ENCODE peak calls at places on chromosomes 4 and X, in four cellular contexts. One of them, this sample, is unnamed.

GRCh38 chr4:137267024-137267423 is 265.3 kb downstream of the PCDH18 start:
- DNase-seq in mesenchymal stem cell: no peak
- DNase-seq in H9: no peak
- DNase-seq in neuronal stem cell: no peak
- DNase-seq in this sample: peak; percentile 38

GRCh38 chr4:123481034-123481433 is 84.4 kb downstream of the SPRY1 start:
- DNase-seq in mesenchymal stem cell: peak; percentile 62
- DNase-seq in H9: no peak
- DNase-seq in neuronal stem cell: no peak
- DNase-seq in this sample: peak; percentile 92

GRCh38 chr4:124181045-124181444 is 531.5 kb downstream of the ANKRD50 start:
- DNase-seq in mesenchymal stem cell: no peak
- DNase-seq in H9: no peak
- DNase-seq in neuronal stem cell: no peak
- DNase-seq in this sample: peak; percentile 44

GRCh38 chrX:139877710-139878414 is 55.0 kb downstream of the ATP11C start:
- DNase-seq in mesenchymal stem cell: no peak
- DNase-seq in H9: no peak
- DNase-seq in neuronal stem cell: no peak
- DNase-seq in this sample: peak; percentile 20

GRCh38 chr4:23887173-23887572 is 2.7 kb downstream of the PPARGC1A start:
- DNase-seq in mesenchymal stem cell: no peak
- DNase-seq in H9: no peak
- DNase-seq in neuronal stem cell: no peak
- DNase-seq in this sample: no peak

GRCh38 chrX:101785142-101785541 is 125.5 kb upstream of the ARMCX2 start:
- DNase-seq in mesenchymal stem cell: no peak
- DNase-seq in H9: no peak
- DNase-seq in neuronal stem cell: no peak
- DNase-seq in this sample: no peak

GRCh38 chrX:134431894-134432293 is 28.1 kb upstream of the HPRT1 start:
- DNase-seq in mesenchymal stem cell: peak; percentile 34
- DNase-seq in H9: no peak
- DNase-seq in neuronal stem cell: no peak
- DNase-seq in this sample: peak; percentile 66

GRCh38 chr4:62135565-62136156 is 935.5 kb downstream of the ADGRL3 start:
- DNase-seq in mesenchymal stem cell: no peak
- DNase-seq in H9: no peak
- DNase-seq in neuronal stem cell: no peak
- DNase-seq in this sample: no peak

GRCh38 chr4:143186634-143187033 is 1.9 kb downstream of the USP38 start:
- DNase-seq in mesenchymal stem cell: no peak
- DNase-seq in H9: no peak
- DNase-seq in neuronal stem cell: no peak
- DNase-seq in this sample: no peak

GRCh38 chr4:174474457-174475075 is 47.7 kb downstream of the HPGD start:
- DNase-seq in mesenchymal stem cell: no peak
- DNase-seq in H9: peak; percentile 35
- DNase-seq in neuronal stem cell: no peak
- DNase-seq in this sample: no peak

GRCh38 chrX:153310901-153311300 is 10.7 kb downstream of the PNMA6F start:
- DNase-seq in mesenchymal stem cell: no peak
- DNase-seq in H9: peak; percentile 48
- DNase-seq in neuronal stem cell: no peak
- DNase-seq in this sample: no peak

GRCh38 chr4:137083571-137083970 is 448.7 kb downstream of the PCDH18 start:
- DNase-seq in mesenchymal stem cell: peak; percentile 6
- DNase-seq in H9: no peak
- DNase-seq in neuronal stem cell: no peak
- DNase-seq in this sample: peak; percentile 61

GRCh38 chrX:71111851-71112468 is 583 bp upstream of the IL2RG start:
- DNase-seq in mesenchymal stem cell: no peak
- DNase-seq in H9: no peak
- DNase-seq in neuronal stem cell: no peak
- DNase-seq in this sample: no peak

GRCh38 chr4:97910005-97910404 is 233.3 kb downstream of the STPG2 start:
- DNase-seq in mesenchymal stem cell: no peak
- DNase-seq in H9: peak; percentile 56
- DNase-seq in neuronal stem cell: no peak
- DNase-seq in this sample: no peak

GRCh38 chrX:8036914-8037313 is 109.7 kb upstream of the PNPLA4 start:
- DNase-seq in mesenchymal stem cell: no peak
- DNase-seq in H9: no peak
- DNase-seq in neuronal stem cell: no peak
- DNase-seq in this sample: no peak

GRCh38 chr4:23915459-23916132 is 25.7 kb upstream of the PPARGC1A start:
- DNase-seq in mesenchymal stem cell: no peak
- DNase-seq in H9: no peak
- DNase-seq in neuronal stem cell: no peak
- DNase-seq in this sample: no peak

GRCh38 chr4:144295286-144295995 is 154.9 kb upstream of the GYPA start:
- DNase-seq in mesenchymal stem cell: no peak
- DNase-seq in H9: no peak
- DNase-seq in neuronal stem cell: no peak
- DNase-seq in this sample: peak; percentile 1

GRCh38 chrX:81120936-81121351 is 80.8 kb downstream of the HMGN5 start:
- DNase-seq in mesenchymal stem cell: peak; percentile 75
- DNase-seq in H9: peak; percentile 41
- DNase-seq in neuronal stem cell: peak; percentile 59
- DNase-seq in this sample: peak; percentile 48

GRCh38 chr4:88517825-88518224 is 5.8 kb downstream of the PYURF start:
- DNase-seq in mesenchymal stem cell: no peak
- DNase-seq in H9: no peak
- DNase-seq in neuronal stem cell: no peak
- DNase-seq in this sample: no peak

GRCh38 chr4:142095886-142096605 is 459.7 kb downstream of the IL15 start:
- DNase-seq in mesenchymal stem cell: peak; percentile 41
- DNase-seq in H9: no peak
- DNase-seq in neuronal stem cell: no peak
- DNase-seq in this sample: peak; percentile 96

GRCh38 chrX:51955200-51955599 is 61.8 kb downstream of the MAGED1 start:
- DNase-seq in mesenchymal stem cell: no peak
- DNase-seq in H9: no peak
- DNase-seq in neuronal stem cell: no peak
- DNase-seq in this sample: no peak

GRCh38 chr4:10106421-10107039 is 10.1 kb downstream of the WDR1 start:
- DNase-seq in mesenchymal stem cell: peak; percentile 95
- DNase-seq in H9: no peak
- DNase-seq in neuronal stem cell: no peak
- DNase-seq in this sample: peak; percentile 97

GRCh38 chrX:57977992-57978391 is 67.7 kb upstream of the ZXDA start:
- DNase-seq in mesenchymal stem cell: no peak
- DNase-seq in H9: no peak
- DNase-seq in neuronal stem cell: no peak
- DNase-seq in this sample: no peak

GRCh38 chr4:973431-974397 is at the start of gene DGKQ:
- DNase-seq in mesenchymal stem cell: peak; percentile 78
- DNase-seq in H9: peak; percentile 79
- DNase-seq in neuronal stem cell: peak; percentile 83
- DNase-seq in this sample: peak; percentile 75

GRCh38 chr4:118758293-118758692 is 73.1 kb downstream of the METTL14 start:
- DNase-seq in mesenchymal stem cell: peak; percentile 64
- DNase-seq in H9: no peak
- DNase-seq in neuronal stem cell: no peak
- DNase-seq in this sample: peak; percentile 85

GRCh38 chr4:76589402-76589801 is 154.4 kb downstream of the SHROOM3 start:
- DNase-seq in mesenchymal stem cell: peak; percentile 69
- DNase-seq in H9: peak; percentile 37
- DNase-seq in neuronal stem cell: no peak
- DNase-seq in this sample: peak; percentile 57

GRCh38 chrX:17968367-17968766 is 107.3 kb upstream of the RAI2 start:
- DNase-seq in mesenchymal stem cell: no peak
- DNase-seq in H9: no peak
- DNase-seq in neuronal stem cell: no peak
- DNase-seq in this sample: no peak

GRCh38 chr4:154559141-154559841 is 3.5 kb upstream of the FGB start:
- DNase-seq in mesenchymal stem cell: peak; percentile 63
- DNase-seq in H9: peak; percentile 46
- DNase-seq in neuronal stem cell: peak; percentile 48
- DNase-seq in this sample: peak; percentile 65

GRCh38 chr4:54384563-54384962 is 155.5 kb downstream of the PDGFRA start:
- DNase-seq in mesenchymal stem cell: peak; percentile 33
- DNase-seq in H9: no peak
- DNase-seq in neuronal stem cell: no peak
- DNase-seq in this sample: peak; percentile 39

GRCh38 chr4:54550415-54551171 is 107.2 kb upstream of the KIT start:
- DNase-seq in mesenchymal stem cell: peak; percentile 67
- DNase-seq in H9: no peak
- DNase-seq in neuronal stem cell: no peak
- DNase-seq in this sample: peak; percentile 40

GRCh38 chr4:112704991-112705845 is 68.3 kb downstream of the LARP7 start:
- DNase-seq in mesenchymal stem cell: peak; percentile 77
- DNase-seq in H9: peak; percentile 51
- DNase-seq in neuronal stem cell: peak; percentile 35
- DNase-seq in this sample: peak; percentile 58

GRCh38 chr4:613126-613525 is 12.2 kb upstream of the PDE6B start:
- DNase-seq in mesenchymal stem cell: no peak
- DNase-seq in H9: no peak
- DNase-seq in neuronal stem cell: no peak
- DNase-seq in this sample: no peak

GRCh38 chr4:1367230-1367935 is 20.4 kb downstream of the UVSSA start:
- DNase-seq in mesenchymal stem cell: no peak
- DNase-seq in H9: no peak
- DNase-seq in neuronal stem cell: no peak
- DNase-seq in this sample: no peak

GRCh38 chr4:110139815-110140214 is 58.6 kb downstream of the ELOVL6 start:
- DNase-seq in mesenchymal stem cell: no peak
- DNase-seq in H9: no peak
- DNase-seq in neuronal stem cell: no peak
- DNase-seq in this sample: no peak

GRCh38 chr4:185740471-185740873 is 71.5 kb downstream of the SORBS2 start:
- DNase-seq in mesenchymal stem cell: no peak
- DNase-seq in H9: no peak
- DNase-seq in neuronal stem cell: no peak
- DNase-seq in this sample: no peak
- H2AK5ac ChIP-seq in mesenchymal stem cell: no peak overlapping the region
- H2AK5ac ChIP-seq in H9: no peak overlapping the region
- H2AK5ac ChIP-seq in neuronal stem cell: no peak overlapping the region
- H2AK5ac ChIP-seq in this sample: no peak overlapping the region

GRCh38 chrX:63434665-63435064 is 83.5 kb upstream of the SPIN4 start:
- DNase-seq in mesenchymal stem cell: peak; percentile 54
- DNase-seq in H9: peak; percentile 43
- DNase-seq in neuronal stem cell: no peak
- DNase-seq in this sample: peak; percentile 22
- H3K14ac ChIP-seq in mesenchymal stem cell: no peak overlapping the region
- H3K14ac ChIP-seq in H9: no peak overlapping the region
- H3K14ac ChIP-seq in neuronal stem cell: no peak overlapping the region
- H3K14ac ChIP-seq in this sample: no peak overlapping the region

GRCh38 chr4:8290701-8290970 is 21.1 kb downstream of the HTRA3 start:
- DNase-seq in mesenchymal stem cell: no peak
- DNase-seq in H9: no peak
- DNase-seq in neuronal stem cell: no peak
- DNase-seq in this sample: no peak
- H3K4me1 ChIP-seq in mesenchymal stem cell: no peaks in the 10 kb centered on the region
- H3K4me1 ChIP-seq in H9: no peaks in the 10 kb centered on the region
- H3K4me1 ChIP-seq in neuronal stem cell: no peaks in the 10 kb centered on the region
- H3K4me1 ChIP-seq in this sample: no peaks in the 10 kb centered on the region

GRCh38 chr4:78558421-78558820 is 6.9 kb downstream of the ANXA3 start:
- DNase-seq in mesenchymal stem cell: no peak
- DNase-seq in H9: no peak
- DNase-seq in neuronal stem cell: no peak
- DNase-seq in this sample: no peak

GRCh38 chr4:78561677-78562076 is 10.1 kb downstream of the ANXA3 start:
- DNase-seq in mesenchymal stem cell: no peak
- DNase-seq in H9: no peak
- DNase-seq in neuronal stem cell: no peak
- DNase-seq in this sample: no peak

GRCh38 chr4:78562687-78563086 is 11.1 kb downstream of the ANXA3 start:
- DNase-seq in mesenchymal stem cell: no peak
- DNase-seq in H9: no peak
- DNase-seq in neuronal stem cell: no peak
- DNase-seq in this sample: no peak

GRCh38 chr4:78557841-78558240 is 6.3 kb downstream of the ANXA3 start:
- DNase-seq in mesenchymal stem cell: no peak
- DNase-seq in H9: no peak
- DNase-seq in neuronal stem cell: no peak
- DNase-seq in this sample: no peak

GRCh38 chr4:78560296-78560963 is 8.9 kb downstream of the ANXA3 start:
- DNase-seq in mesenchymal stem cell: peak; percentile 74
- DNase-seq in H9: no peak
- DNase-seq in neuronal stem cell: no peak
- DNase-seq in this sample: peak; percentile 94
- H2AK5ac ChIP-seq in mesenchymal stem cell: no peak overlapping the region
- H2AK5ac ChIP-seq in H9: no peak overlapping the region
- H2AK5ac ChIP-seq in neuronal stem cell: no peak overlapping the region
- H2AK5ac ChIP-seq in this sample: peak overlapping the region; percentile 84

DNA sequence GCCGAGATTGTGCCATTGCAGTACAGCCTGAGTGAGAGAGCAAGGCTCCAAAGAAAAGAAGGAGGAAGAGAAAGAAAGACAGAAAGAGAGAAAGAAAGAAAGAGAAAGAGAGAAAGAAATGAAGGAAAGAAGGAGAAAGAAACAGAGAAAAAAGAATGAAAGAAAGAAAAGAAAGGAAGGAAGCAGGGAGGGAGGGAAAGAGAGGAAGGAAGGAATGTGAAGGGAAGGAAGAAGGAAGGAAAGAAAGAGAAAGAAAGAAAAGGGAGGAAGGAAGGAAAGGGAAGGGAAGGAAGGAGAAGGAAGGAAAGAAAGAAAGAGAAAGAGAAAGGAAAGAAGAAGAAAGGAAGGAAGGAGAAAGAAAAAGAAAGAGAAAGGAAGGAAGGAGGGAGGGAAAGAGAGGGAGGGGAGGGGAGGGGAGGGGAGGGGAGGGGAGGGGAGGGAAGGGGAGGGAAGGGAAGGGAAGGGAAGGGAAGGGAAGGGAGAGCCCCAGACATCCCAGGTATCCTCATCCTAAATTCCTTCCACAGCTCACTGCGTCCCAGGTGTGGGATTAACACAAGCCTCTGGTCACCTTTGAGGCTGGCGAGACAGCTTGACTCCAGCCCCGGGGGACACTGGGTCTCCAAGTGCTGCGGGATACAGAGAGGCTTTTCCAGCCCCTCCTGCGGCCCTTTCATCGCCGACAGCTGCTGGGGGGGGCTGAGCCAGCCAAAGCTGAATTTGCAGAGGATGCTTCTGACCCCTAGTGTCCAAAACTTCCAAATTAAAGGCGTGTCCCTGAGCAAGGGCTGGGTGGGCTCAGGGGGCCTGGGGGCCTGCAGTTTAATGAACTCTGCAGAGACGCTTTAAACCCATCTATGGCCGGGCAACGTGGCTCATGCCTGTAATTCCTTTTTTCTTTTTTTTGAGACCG is 24.2 kb upstream of the CSF2RA start:
- DNase-seq in mesenchymal stem cell: no peak
- DNase-seq in H9: peak; percentile 85
- DNase-seq in neuronal stem cell: peak; percentile 38
- DNase-seq in this sample: no peak
- H3K14ac ChIP-seq in mesenchymal stem cell: no peak overlapping the region
- H3K14ac ChIP-seq in H9: no peak overlapping the region
- H3K14ac ChIP-seq in neuronal stem cell: no peak overlapping the region
- H3K14ac ChIP-seq in this sample: no peak overlapping the region